ENCODE peak calls at places on chromosome X, in six cellular contexts. J is activated CD8-positive, alpha-beta T cell treated with anti-CD3 and anti-CD28 coated beads for 36 hours; Z is kidney epithelial cell; D is psoas muscle; F is choroid plexus epithelial cell; U is Caco-2. W is an unnamed sample.

GRCh38 chrX:137352101-137352660 is 213.7 kb upstream of the ZIC3 start:
- DNase-seq in U (no peak), Z (no peak), D (no peak), F (no peak), J (no peak), W (no peak)

GRCh38 chrX:12971282-12972003 is 3.5 kb upstream of the TMSB4X start:
- DNase-seq in D (peak), Z (no peak), U (no peak), F (no peak), J (peak), W (no peak)

GRCh38 chrX:47215291-47215900 is 3.1 kb upstream of the CDK16 start:
- DNase-seq in D (no peak), J (no peak), U (no peak), Z (no peak), F (no peak), W (no peak)

GRCh38 chrX:128961290-128961689 is 562.0 kb downstream of the SMARCA1 start:
- DNase-seq in U (no peak), D (no peak), F (no peak), J (no peak), Z (no peak), W (no peak)

GRCh38 chrX:149511081-149511480 is 6.0 kb upstream of the IDS start:
- DNase-seq in Z (no peak), J (no peak), U (peak), D (no peak), F (no peak), W (no peak)

GRCh38 chrX:79138658-79139241 is 5.7 kb upstream of the GPR174 start:
- DNase-seq in Z (no peak), D (no peak), J (no peak), F (no peak), U (no peak), W (peak)

GRCh38 chrX:22159071-22159470 is 113.6 kb upstream of the CBLL2 start:
- DNase-seq in J (no peak), Z (no peak), D (no peak), F (peak), U (no peak), W (no peak)

GRCh38 chrX:108420481-108420880 is 17.7 kb downstream of the COL4A6 start:
- DNase-seq in J (no peak), F (no peak), D (no peak), Z (no peak), U (no peak), W (no peak)

GRCh38 chrX:107826286-107827136 is 845 bp downstream of the MID2 start:
- DNase-seq in U (no peak), Z (no peak), J (peak), D (peak), F (peak), W (peak)

GRCh38 chrX:9626379-9626778 is 139.3 kb downstream of the GPR143 start:
- DNase-seq in F (no peak), D (no peak), J (no peak), U (no peak), Z (peak), W (no peak)

GRCh38 chrX:10085223-10085622 is 71.6 kb upstream of the CLCN4 start:
- DNase-seq in J (no peak), F (no peak), U (no peak), Z (no peak), D (no peak), W (no peak)

GRCh38 chrX:137916090-137916746 is 350.3 kb downstream of the ZIC3 start:
- DNase-seq in J (no peak), Z (no peak), U (no peak), F (no peak), D (no peak), W (no peak)

GRCh38 chrX:10166731-10167149 is 10.0 kb downstream of the CLCN4 start:
- DNase-seq in Z (no peak), D (no peak), J (no peak), U (no peak), F (no peak), W (no peak)

GRCh38 chrX:100979881-100980607 is 10.5 kb downstream of the ARL13A start:
- DNase-seq in U (no peak), J (no peak), F (no peak), Z (no peak), D (no peak), W (no peak)

GRCh38 chrX:45352588-45352987 is 151.9 kb upstream of the DIPK2B start:
- DNase-seq in Z (no peak), U (no peak), J (no peak), D (no peak), F (no peak), W (no peak)

GRCh38 chrX:9948406-9948805 is 18.8 kb upstream of the CLDN34 start:
- DNase-seq in F (no peak), Z (no peak), D (no peak), J (no peak), U (no peak), W (no peak)

GRCh38 chrX:121322159-121322558 is 274.7 kb downstream of the GLUD2 start:
- DNase-seq in Z (no peak), D (no peak), J (peak), F (peak), U (no peak), W (no peak)

GRCh38 chrX:120824021-120824420 is 51.6 kb downstream of the CT47B1 start:
- DNase-seq in J (no peak), Z (no peak), F (peak), U (no peak), D (no peak), W (no peak)

GRCh38 chrX:68332156-68332823 is 101.0 kb downstream of the OPHN1 start:
- DNase-seq in U (no peak), Z (no peak), J (no peak), D (no peak), F (no peak), W (no peak)

GRCh38 chrX:69613946-69614345 is 2.0 kb upstream of the EDA start:
- DNase-seq in Z (no peak), J (no peak), U (no peak), D (no peak), F (no peak), W (no peak)

GRCh38 chrX:1281511-1281910 is 12.9 kb downstream of the CSF2RA start:
- DNase-seq in D (no peak), J (no peak), F (no peak), U (no peak), Z (no peak), W (no peak)

GRCh38 chrX:107154787-107155620 is 36.4 kb upstream of the RBM41 start:
- DNase-seq in F (peak), U (no peak), Z (peak), D (no peak), J (peak), W (no peak)

GRCh38 chrX:1031521-1032430 is 180.7 kb downstream of the CRLF2 start:
- DNase-seq in J (no peak), U (no peak), Z (no peak), F (no peak), D (no peak), W (no peak)

GRCh38 chrX:117147249-117147648 is 684.5 kb upstream of the CT83 start:
- DNase-seq in Z (no peak), F (no peak), D (no peak), J (no peak), U (no peak), W (no peak)

GRCh38 chrX:153954618-153955450 is 10.4 kb upstream of the RENBP start:
- DNase-seq in J (no peak), U (no peak), F (no peak), D (no peak), Z (no peak), W (no peak)

GRCh38 chrX:123013141-123013540 is 170.9 kb upstream of the GRIA3 start:
- DNase-seq in J (no peak), D (no peak), U (no peak), F (no peak), Z (no peak), W (no peak)

GRCh38 chrX:153727108-153727931 is 2.7 kb downstream of the ABCD1 start:
- DNase-seq in U (no peak), J (no peak), Z (no peak), D (peak), F (peak), W (no peak)

GRCh38 chrX:120736989-120737388 is 107.1 kb upstream of the C1GALT1C1 start:
- DNase-seq in F (no peak), Z (no peak), J (peak), U (no peak), D (no peak), W (no peak)

GRCh38 chrX:40439625-40440532 is 140.9 kb upstream of the ATP6AP2 start:
- DNase-seq in U (no peak), J (peak), Z (no peak), F (no peak), D (no peak), W (no peak)

GRCh38 chrX:96453139-96453538 is 231.5 kb upstream of the DIAPH2 start:
- DNase-seq in D (no peak), J (no peak), Z (peak), U (no peak), F (no peak), W (peak)

GRCh38 chrX:3244955-3245354 is 101.5 kb downstream of the MXRA5 start:
- DNase-seq in Z (no peak), F (no peak), J (no peak), U (no peak), D (no peak), W (no peak)
- TF ChIP-seq CTCF in Z (peak), F (peak), J (no peak), U (no peak), D (peak), W (no peak)

DNA sequence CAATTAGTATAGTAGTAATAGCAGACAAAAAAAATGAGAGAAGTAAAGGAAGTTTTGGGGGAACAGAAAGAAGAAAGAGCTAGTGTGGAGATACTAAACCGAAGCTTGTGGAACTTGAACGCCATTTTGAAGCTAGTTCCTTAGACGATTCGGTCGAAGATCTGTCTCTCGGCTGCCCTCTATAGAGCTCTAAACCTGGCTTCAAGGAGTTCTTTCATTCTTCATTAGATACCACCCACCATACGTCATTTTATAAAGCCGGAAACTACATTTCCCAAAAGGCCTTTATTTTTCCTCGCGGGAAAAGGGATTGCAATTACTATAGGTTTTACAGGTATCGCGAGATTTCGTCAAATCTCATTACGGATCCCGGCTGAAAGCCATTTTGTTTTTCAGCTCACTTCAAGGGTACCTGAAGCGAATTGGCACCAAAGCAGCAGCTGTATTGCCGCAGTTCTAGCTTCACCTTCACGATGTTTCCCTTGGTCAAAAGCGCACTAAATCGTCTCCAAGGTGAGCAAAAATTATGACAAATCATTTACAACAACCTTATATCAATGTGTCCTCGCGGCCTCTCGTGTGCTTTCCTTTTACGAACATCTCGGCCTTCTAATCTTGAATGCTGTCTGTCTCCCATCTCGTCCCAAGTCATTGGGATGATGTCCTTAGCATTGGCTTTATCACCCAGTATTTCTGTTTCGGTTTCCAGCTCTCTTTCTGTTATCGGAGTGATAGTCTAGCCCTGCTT is at the start of gene COX7B:
- DNase-seq in Z (peak), F (peak), U (peak), J (peak), D (no peak), W (peak)
- TF ChIP-seq CTCF in Z (peak), F (peak), U (peak), J (peak), D (peak), W (peak)

DNA sequence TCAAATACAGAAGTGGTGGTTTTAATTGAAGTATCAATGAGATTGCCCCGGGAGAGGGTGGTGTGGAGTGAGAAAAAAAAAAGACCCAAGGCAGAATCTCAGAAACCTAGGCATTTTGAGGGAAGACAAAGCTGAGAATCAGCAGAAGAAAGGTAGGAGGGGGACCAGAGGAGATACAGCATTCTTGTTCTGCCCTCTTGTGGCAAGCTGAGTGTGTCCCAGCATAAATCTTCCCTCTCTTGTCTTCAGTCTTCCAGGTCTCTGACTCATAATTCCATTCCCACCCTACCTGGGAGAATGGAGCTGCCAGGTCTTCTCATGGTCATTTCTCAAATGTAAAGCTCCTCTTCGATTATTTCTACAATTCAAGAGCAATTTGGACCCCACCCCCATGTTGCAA is 32.7 kb upstream of the MAGED1 start:
- DNase-seq in D (no peak), U (peak), J (peak), F (peak), Z (no peak), W (peak)
- TF ChIP-seq CTCF in D (peak), U (peak), J (peak), F (peak), Z (no peak), W (peak)

GRCh38 chrX:83469551-83469950 is 38.5 kb upstream of the POU3F4 start:
- DNase-seq in F (peak), J (peak), D (no peak), Z (no peak), U (peak), W (peak)
- TF ChIP-seq CTCF in F (no peak), J (no peak), D (peak), Z (peak), U (peak), W (peak)

W was measured in GM13976.